ENCODE peak calls at places on chromosomes 7 and 10, in four cellular contexts. D, C, V and H are unnamed samples.

GRCh38 chr10:79073784-79074432 is 5.1 kb downstream of the ZMIZ1 start:
- DNase-seq in D (no peak), C (peak; percentile 87), V (no peak), H (no peak)

GRCh38 chr7:39672176-39672575 is 48.8 kb downstream of the RALA start:
- DNase-seq in D (no peak), C (no peak), V (no peak), H (no peak)

GRCh38 chr7:141738592-141739013 is 445 bp downstream of the SSBP1 start:
- DNase-seq in D (no peak), C (no peak), V (no peak), H (no peak)

GRCh38 chr7:139743967-139744767 is 33.6 kb downstream of the HIPK2 start:
- DNase-seq in D (no peak), C (no peak), V (no peak), H (no peak)

GRCh38 chr10:105540381-105540780 is 899.3 kb downstream of the SORCS3 start:
- DNase-seq in D (no peak), C (no peak), V (no peak), H (no peak)

GRCh38 chr7:96685755-96686154 is 23.9 kb downstream of the SEM1 start:
- DNase-seq in D (no peak), C (no peak), V (no peak), H (no peak)

GRCh38 chr10:623039-623438 is 66.4 kb downstream of the DIP2C start:
- DNase-seq in D (no peak), C (no peak), V (no peak), H (no peak)

GRCh38 chr7:106668853-106669539 is 8.0 kb upstream of the CCDC71L start:
- DNase-seq in D (no peak), C (no peak), V (no peak), H (no peak)

GRCh38 chr7:7765422-7765821 is 47.0 kb upstream of the RPA3 start:
- DNase-seq in D (no peak), C (no peak), V (no peak), H (no peak)